ENCODE peak calls at places on chromosomes 5 and 9, in ten cellular contexts. S is MM.1S; U is fibroblast of the aortic adventitia; F is pancreas; I is body of pancreas; C is lower lobe of right lung; N is CD8-positive, alpha-beta T cell; D is psoas muscle; L is fibroblast of pulmonary artery; W is hepatocyte. T is an unnamed sample.

GRCh38 chr5:50759526-50760280 is 93.3 kb downstream of the PARP8 start:
- DNase-seq in S (no peak), W (no peak), U (no peak), F (no peak), L (no peak), I (no peak), C (no peak), D (no peak), N (no peak), T (no peak)

GRCh38 chr5:72459089-72459661 is 48.0 kb downstream of the ZNF366 start:
- DNase-seq in L (peak), N (no peak), W (no peak), C (no peak), D (no peak), F (no peak), S (no peak), U (peak), I (no peak), T (no peak)

GRCh38 chr5:91095786-91096380 is 287.2 kb downstream of the ARRDC3 start:
- DNase-seq in W (no peak), D (no peak), N (no peak), U (no peak), L (no peak), I (no peak), S (no peak), F (no peak), C (no peak), T (no peak)

GRCh38 chr5:116992681-116993080 is 418.1 kb upstream of the SEMA6A start:
- DNase-seq in D (no peak), W (no peak), C (no peak), L (no peak), U (no peak), S (no peak), I (no peak), N (no peak), F (no peak), T (no peak)

GRCh38 chr9:13719981-13720380 is 440.5 kb upstream of the MPDZ start:
- DNase-seq in L (peak), C (no peak), N (no peak), I (no peak), W (no peak), U (peak), D (no peak), F (no peak), S (no peak), T (peak)

GRCh38 chr9:4375424-4376195 is 75.7 kb upstream of the GLIS3 start:
- DNase-seq in N (no peak), D (no peak), U (peak), F (no peak), I (no peak), S (peak), W (peak), C (no peak), L (peak), T (peak)

GRCh38 chr9:123375725-123376132 is 19.7 kb downstream of the CRB2 start:
- DNase-seq in N (no peak), I (no peak), D (no peak), U (peak), S (no peak), F (peak), C (no peak), L (no peak), W (peak), T (peak)

GRCh38 chr9:36100532-36100931 is 36.0 kb upstream of the GLIPR2 start:
- DNase-seq in N (no peak), L (peak), S (no peak), I (no peak), W (no peak), D (no peak), F (no peak), C (no peak), U (peak), T (peak)

GRCh38 chr9:86491634-86492266 is 137.5 kb upstream of the TUT7 start:
- DNase-seq in I (no peak), L (no peak), D (no peak), N (no peak), U (no peak), F (no peak), C (no peak), W (no peak), S (no peak), T (peak)

GRCh38 chr5:37900692-37901091 is 60.9 kb upstream of the GDNF start:
- DNase-seq in U (peak), L (peak), N (no peak), S (no peak), W (peak), C (no peak), D (peak), I (no peak), F (no peak), T (peak)

GRCh38 chr9:98074119-98074990 is 17.8 kb downstream of the NANS start:
- DNase-seq in D (peak), I (peak), L (peak), F (no peak), N (peak), W (peak), U (peak), C (peak), S (peak), T (peak)

GRCh38 chr5:144332265-144332664 is 161.6 kb downstream of the KCTD16 start:
- DNase-seq in F (no peak), C (no peak), W (no peak), U (no peak), D (no peak), L (no peak), S (no peak), I (peak), N (no peak), T (no peak)

GRCh38 chr5:164649266-164649665 is 1143.8 kb downstream of the MAT2B start:
- DNase-seq in N (no peak), L (no peak), D (no peak), U (peak), S (no peak), C (no peak), I (no peak), F (no peak), W (no peak), T (no peak)

GRCh38 chr5:39432687-39433086 is 7.9 kb upstream of the DAB2 start:
- DNase-seq in C (no peak), F (no peak), W (peak), N (no peak), D (no peak), L (no peak), U (peak), I (no peak), S (no peak), T (no peak)

GRCh38 chr5:68289576-68289975 is 74.0 kb downstream of the PIK3R1 start:
- DNase-seq in S (no peak), F (no peak), I (no peak), D (no peak), L (no peak), N (no peak), C (no peak), W (no peak), U (no peak), T (peak)

GRCh38 chr5:67306997-67307580 is 110.5 kb upstream of the CD180 start:
- DNase-seq in U (no peak), W (no peak), S (no peak), F (no peak), I (no peak), N (no peak), L (no peak), D (no peak), C (no peak), T (peak)

GRCh38 chr9:132166599-132166998 is 4.7 kb downstream of the NTNG2 start:
- DNase-seq in L (no peak), W (peak), N (no peak), S (peak), C (no peak), F (no peak), I (no peak), U (no peak), D (no peak), T (no peak)

GRCh38 chr5:172869734-172870133 is 35.7 kb downstream of the ERGIC1 start:
- DNase-seq in I (no peak), F (no peak), U (peak), N (no peak), D (peak), L (no peak), S (no peak), C (no peak), W (no peak), T (no peak)

GRCh38 chr5:141507387-141508091 is 18.7 kb downstream of the PCDHGC5 start:
- DNase-seq in C (no peak), F (no peak), W (peak), S (peak), I (no peak), L (peak), N (no peak), U (peak), D (peak), T (peak)

GRCh38 chr5:159310492-159310891 is 19.8 kb downstream of the IL12B start:
- DNase-seq in D (no peak), L (no peak), F (no peak), I (peak), N (peak), U (no peak), C (peak), S (peak), W (peak), T (no peak)

GRCh38 chr9:13431137-13431536 is 151.6 kb upstream of the MPDZ start:
- DNase-seq in S (no peak), W (no peak), N (no peak), C (no peak), L (no peak), U (no peak), I (no peak), F (peak), D (no peak), T (no peak)

GRCh38 chr9:121105531-121105930 is 30.8 kb downstream of the CNTRL start:
- DNase-seq in D (no peak), U (no peak), I (no peak), S (no peak), L (no peak), C (no peak), N (no peak), W (no peak), F (no peak), T (no peak)

GRCh38 chr9:33329996-33330395 is 39.7 kb downstream of the NFX1 start:
- DNase-seq in U (peak), F (no peak), C (no peak), S (no peak), L (peak), D (no peak), W (peak), I (no peak), N (no peak), T (peak)

GRCh38 chr9:16308645-16309044 is 561.8 kb downstream of the BNC2 start:
- DNase-seq in W (no peak), F (no peak), D (no peak), N (no peak), S (no peak), C (no peak), U (no peak), L (no peak), I (no peak), T (no peak)

GRCh38 chr5:80041536-80041935 is 6.4 kb downstream of the THBS4 start:
- DNase-seq in S (no peak), F (no peak), N (no peak), W (no peak), I (no peak), D (no peak), C (no peak), U (no peak), L (no peak), T (no peak)

GRCh38 chr5:96595300-96596090 is 66.7 kb upstream of the CAST start:
- DNase-seq in W (no peak), D (no peak), I (no peak), U (peak), C (no peak), F (no peak), S (no peak), N (no peak), L (no peak), T (peak)

GRCh38 chr9:107239474-107239873 is 43.6 kb upstream of the RAD23B start:
- DNase-seq in N (no peak), W (no peak), L (no peak), D (no peak), C (no peak), F (no peak), I (no peak), S (no peak), U (peak), T (peak)

GRCh38 chr9:109440797-109441287 is 57.3 kb downstream of the PTPN3 start:
- DNase-seq in N (peak), W (peak), D (no peak), S (peak), C (no peak), I (peak), F (no peak), U (peak), L (peak), T (peak)

GRCh38 chr9:110457245-110457644 is 119.6 kb upstream of the TXNDC8 start:
- DNase-seq in N (no peak), U (no peak), L (no peak), D (no peak), F (no peak), S (no peak), C (no peak), W (no peak), I (no peak), T (no peak)

GRCh38 chr9:110455860-110456259 is 118.2 kb upstream of the TXNDC8 start:
- DNase-seq in N (no peak), U (no peak), S (peak), D (no peak), I (peak), F (no peak), C (no peak), W (no peak), L (no peak), T (no peak)

DNA sequence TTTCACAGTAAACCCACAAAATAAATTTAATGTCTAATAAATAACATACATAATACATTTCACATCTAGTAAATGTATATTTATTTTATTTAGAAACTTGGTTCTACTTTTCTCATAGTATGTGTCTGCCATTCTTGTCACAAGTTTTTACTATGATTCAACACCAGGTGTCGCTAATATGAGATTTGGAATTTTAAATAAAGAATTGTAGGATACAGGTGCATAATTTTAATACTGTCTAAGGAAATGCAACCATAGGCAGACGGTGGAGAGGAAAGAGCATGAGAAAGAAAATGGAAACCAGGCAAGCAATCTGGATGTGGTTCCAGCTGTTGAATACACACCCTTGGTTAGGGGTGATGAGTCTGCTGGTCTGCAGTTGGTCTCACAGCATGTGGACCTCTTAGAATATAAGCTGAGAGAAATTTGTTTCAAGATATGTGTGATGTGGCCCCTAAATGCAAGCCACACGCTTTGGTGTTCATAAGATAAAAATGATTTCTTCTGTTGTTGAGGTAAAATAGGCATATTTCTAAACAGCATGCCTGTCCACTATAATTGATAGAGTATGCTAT is 114.7 kb upstream of the TXNDC8 start:
- DNase-seq in C (no peak), F (no peak), S (peak), U (peak), N (no peak), L (peak), I (no peak), W (no peak), D (no peak), T (no peak)
- TF ChIP-seq CTCF in C (peak), F (no peak), S (peak), U (peak), N (no peak), L (peak), I (peak), W (peak), D (peak), T (peak)

DNA sequence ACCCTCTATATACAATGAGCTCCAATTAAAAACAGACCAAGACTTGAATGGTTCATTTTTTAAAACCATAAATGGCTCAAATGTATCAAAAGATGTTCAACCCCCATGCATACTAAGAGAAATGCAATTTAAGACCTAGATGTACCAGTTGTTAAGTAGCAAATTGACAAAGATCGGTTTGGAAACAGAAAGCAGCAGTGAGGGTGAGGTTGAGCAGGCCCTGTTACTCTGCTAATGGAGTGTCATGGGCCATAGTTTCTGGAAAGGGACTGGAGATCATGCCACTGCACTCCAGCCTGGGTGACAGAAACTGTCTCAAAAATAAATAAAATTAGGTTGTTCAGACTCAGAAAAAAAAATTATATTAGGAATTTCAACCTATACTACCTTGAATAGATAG is 55.0 kb downstream of the FNBP1 start:
- DNase-seq in D (no peak), S (no peak), I (no peak), L (no peak), F (no peak), C (no peak), N (no peak), U (no peak), W (no peak), T (no peak)
- H3K4me3 ChIP-seq in D (no peak), S (no peak), I (no peak), L (no peak), F (no peak), C (no peak), N (no peak), U (no peak), W (no peak), T (no peak)

DNA sequence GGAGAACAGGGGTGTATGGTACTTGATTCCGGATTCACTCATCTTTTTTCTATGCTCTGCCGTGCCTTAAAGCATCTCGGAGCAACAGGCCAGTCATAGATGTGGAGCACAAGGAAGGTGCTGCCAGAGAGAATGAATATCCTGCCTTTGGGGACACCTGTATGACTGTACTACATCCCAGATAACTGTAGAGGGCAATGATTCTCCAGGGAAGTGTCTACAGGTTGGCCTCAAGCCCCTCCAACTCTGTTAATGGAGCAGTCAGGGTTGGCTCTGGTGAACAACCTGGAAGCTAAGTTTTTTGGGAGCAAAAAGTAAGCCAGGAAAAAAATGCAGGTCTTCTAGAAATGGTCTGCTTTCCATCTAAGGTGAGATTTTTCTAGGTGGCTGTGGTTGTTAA is 71.0 kb downstream of the NREP start:
- DNase-seq in D (no peak), F (no peak), I (no peak), C (no peak), W (no peak), U (no peak), N (no peak), L (no peak), S (no peak), T (no peak)
- TF ChIP-seq CTCF in D (peak), F (no peak), I (peak), C (no peak), W (peak), U (no peak), N (no peak), L (no peak), S (peak), T (no peak)

GRCh38 chr9:83537331-83538171 is 650 bp downstream of the FRMD3 start:
- DNase-seq in F (peak), C (no peak), I (no peak), N (no peak), L (peak), U (peak), D (no peak), W (peak), S (no peak), T (peak)
- H3K4me3 ChIP-seq in F (peak), C (peak), I (no peak), N (no peak), L (peak), U (peak), D (peak), W (peak), S (peak), T (peak)

GRCh38 chr5:137831526-137831925 is 36.1 kb upstream of the MYOT start:
- DNase-seq in I (no peak), C (no peak), W (no peak), S (no peak), F (no peak), U (peak), D (no peak), N (no peak), L (no peak), T (peak)
- TF ChIP-seq CTCF in I (no peak), C (no peak), W (no peak), S (peak), F (no peak), U (peak), D (peak), N (no peak), L (peak), T (no peak)

GRCh38 chr9:124853605-124854143 is 414 bp downstream of the WDR38 start:
- DNase-seq in N (no peak), D (no peak), S (no peak), F (peak), U (no peak), W (no peak), L (no peak), C (no peak), I (no peak), T (no peak)
- H3K4me3 ChIP-seq in N (peak), D (peak), S (peak), F (peak), U (peak), W (peak), L (peak), C (peak), I (no peak), T (peak)

DNA sequence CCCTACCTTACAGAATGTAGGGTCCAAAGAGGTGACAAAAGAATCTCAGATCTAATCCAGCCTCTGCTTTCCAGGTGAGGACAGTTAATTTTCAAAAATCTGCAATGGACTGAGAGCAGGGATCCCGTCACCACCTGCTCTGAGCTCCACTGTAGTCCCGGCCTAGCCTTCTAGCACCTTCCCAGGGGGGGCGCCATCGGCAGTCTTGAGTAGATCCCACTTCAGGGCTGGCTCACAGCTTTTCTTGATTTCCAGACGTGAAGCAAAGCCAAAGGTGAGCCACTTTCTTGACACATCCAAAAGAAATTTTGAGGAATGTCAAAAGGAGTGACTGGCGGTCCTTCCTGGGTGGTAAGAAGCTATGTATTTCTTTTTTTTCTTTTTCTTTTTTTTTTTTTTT is 114.1 kb downstream of the SYK start:
- DNase-seq in C (no peak), D (no peak), U (peak), L (peak), N (no peak), F (no peak), I (peak), S (peak), W (peak), T (peak)
- TF ChIP-seq CTCF in C (no peak), D (no peak), U (peak), L (peak), N (no peak), F (no peak), I (no peak), S (peak), W (peak), T (peak)

GRCh38 chr9:137454145-137454505 is 5.0 kb downstream of the NSMF start:
- DNase-seq in S (peak), L (peak), D (peak), U (peak), N (peak), C (peak), I (no peak), W (no peak), F (peak), T (peak)
- H3K4me3 ChIP-seq in S (peak), L (no peak), D (peak), U (peak), N (no peak), C (peak), I (no peak), W (no peak), F (peak), T (peak)

GRCh38 chr5:33423018-33423630 is 17.6 kb upstream of the TARS1 start:
- DNase-seq in W (peak), S (peak), L (peak), F (no peak), U (peak), I (no peak), C (no peak), D (no peak), N (no peak), T (peak)
- TF ChIP-seq CTCF in W (peak), S (peak), L (peak), F (peak), U (peak), I (peak), C (peak), D (peak), N (peak), T (peak)

T was measured in fibroblast of villous mesenchyme.